ENCODE peak calls at places on chromosomes 16 and 17, in eight cellular contexts. R, C, L, P, G, T, F and X are unnamed samples.

GRCh38 chr17:55533611-55534010 is 22.4 kb upstream of the SMIM36 start:
- DNase-seq in R (no peak), C (no peak), L (no peak), P (no peak), G (peak; percentile 52), T (no peak), F (peak; percentile 26), X (no peak)

GRCh38 chr16:8962393-8963009 is 1.2 kb downstream of the USP7 start:
- DNase-seq in R (peak; percentile 88), C (no peak), L (no peak), P (peak; percentile 42), G (no peak), T (peak; percentile 25), F (no peak), X (no peak)

GRCh38 chr16:48081656-48082055 is 74.1 kb downstream of the ABCC12 start:
- DNase-seq in R (no peak), C (no peak), L (no peak), P (no peak), G (peak; percentile 93), T (no peak), F (peak; percentile 54), X (no peak)

GRCh38 chr17:78884876-78885667 is 17.9 kb downstream of the CEP295NL start:
- DNase-seq in R (no peak), C (no peak), L (peak; percentile 37), P (no peak), G (no peak), T (no peak), F (no peak), X (no peak)

GRCh38 chr16:8776193-8776592 is 21.2 kb downstream of the TMEM186 start:
- DNase-seq in R (no peak), C (no peak), L (no peak), P (no peak), G (no peak), T (no peak), F (no peak), X (no peak)

GRCh38 chr16:58418601-58419000 is 26.3 kb downstream of the GINS3 start:
- DNase-seq in R (no peak), C (peak; percentile 74), L (no peak), P (no peak), G (peak; percentile 60), T (no peak), F (peak; percentile 43), X (no peak)

GRCh38 chr17:35588196-35588920 is 1.2 kb downstream of the AP2B1 start:
- DNase-seq in R (peak; percentile 40), C (no peak), L (no peak), P (no peak), G (peak; percentile 86), T (no peak), F (peak; percentile 47), X (peak; percentile 67)

GRCh38 chr17:11144358-11145233 is 96.4 kb upstream of the SHISA6 start:
- DNase-seq in R (peak; percentile 17), C (no peak), L (no peak), P (peak; percentile 75), G (no peak), T (peak; percentile 42), F (peak; percentile 45), X (peak; percentile 35)

GRCh38 chr16:53022374-53022773 is 30.3 kb downstream of the CHD9NB start:
- DNase-seq in R (peak; percentile 45), C (no peak), L (no peak), P (peak; percentile 76), G (peak; percentile 30), T (peak; percentile 33), F (peak; percentile 70), X (peak; percentile 18)

GRCh38 chr17:77311371-77311981 is 170.7 kb downstream of the SEC14L1 start:
- DNase-seq in R (no peak), C (no peak), L (no peak), P (no peak), G (no peak), T (no peak), F (no peak), X (no peak)

GRCh38 chr17:7108981-7109380 is 5.6 kb downstream of the ASGR2 start:
- DNase-seq in R (no peak), C (no peak), L (no peak), P (no peak), G (no peak), T (no peak), F (no peak), X (no peak)

GRCh38 chr17:45093444-45094110 is 32.5 kb downstream of the NMT1 start:
- DNase-seq in R (no peak), C (peak; percentile 43), L (no peak), P (no peak), G (peak; percentile 65), T (no peak), F (peak; percentile 48), X (no peak)

GRCh38 chr16:4316103-4316731 is 350 bp downstream of the GLIS2 start:
- DNase-seq in R (no peak), C (no peak), L (no peak), P (peak; percentile 61), G (no peak), T (no peak), F (peak; percentile 21), X (no peak)

GRCh38 chr17:72338847-72339790 is 218.3 kb downstream of the SOX9 start:
- DNase-seq in R (no peak), C (peak; percentile 19), L (no peak), P (peak; percentile 33), G (peak; percentile 99), T (peak; percentile 61), F (peak; percentile 93), X (no peak)

GRCh38 chr16:4147236-4147635 is 31.0 kb upstream of the ADCY9 start:
- DNase-seq in R (no peak), C (no peak), L (no peak), P (no peak), G (no peak), T (no peak), F (no peak), X (no peak)

GRCh38 chr16:48609453-48610023 is 442 bp downstream of the N4BP1 start:
- DNase-seq in R (peak; percentile 69), C (peak; percentile 74), L (peak; percentile 79), P (peak; percentile 80), G (peak; percentile 54), T (peak; percentile 73), F (peak; percentile 74), X (peak; percentile 28)

GRCh38 chr16:69339289-69340094 is at the start of the genes COG8 and NIP7:
- DNase-seq in R (peak; percentile 99), C (peak; percentile 94), L (peak; percentile 90), P (peak; percentile 98), G (peak; percentile 98), T (peak; percentile 98), F (peak; percentile 99), X (peak; percentile 97)

GRCh38 chr16:55264949-55265348 is 59.1 kb upstream of the IRX6 start:
- DNase-seq in R (no peak), C (no peak), L (no peak), P (no peak), G (no peak), T (no peak), F (no peak), X (peak; percentile 27)

DNA sequence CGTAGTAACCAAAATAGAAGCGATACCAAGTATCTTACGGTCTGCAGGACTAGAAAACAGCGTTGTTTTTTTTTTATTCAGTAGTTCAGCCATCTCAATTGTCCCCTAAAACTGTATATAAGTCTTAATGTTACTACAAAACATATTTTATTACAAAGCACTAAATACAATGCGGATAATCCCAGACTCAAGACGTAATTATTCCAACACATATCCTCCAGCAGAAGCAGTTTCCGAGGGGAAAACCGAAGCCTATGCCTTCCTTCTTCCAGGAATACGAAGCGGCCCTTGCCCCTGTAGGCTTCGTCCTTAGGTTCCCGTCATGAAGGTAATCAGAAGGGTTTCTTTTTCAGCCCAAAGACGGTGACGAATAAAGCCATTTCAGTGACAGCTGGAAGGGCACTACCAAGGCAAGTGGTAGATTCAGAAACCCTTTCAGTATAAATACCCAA is 2.3 kb downstream of the TMEM107 start:
- DNase-seq in R (no peak), C (no peak), L (no peak), P (no peak), G (no peak), T (no peak), F (peak; percentile 55), X (no peak)
- H3K4me3 ChIP-seq in R (peak overlapping the region; percentile 74), C (peak overlapping the region; percentile 64), L (peak overlapping the region; percentile 40), P (peak overlapping the region; percentile 40), G (peak overlapping the region; percentile 67), T (peak overlapping the region; percentile 8), F (peak overlapping the region; percentile 47), X (peak overlapping the region; percentile 54)

DNA sequence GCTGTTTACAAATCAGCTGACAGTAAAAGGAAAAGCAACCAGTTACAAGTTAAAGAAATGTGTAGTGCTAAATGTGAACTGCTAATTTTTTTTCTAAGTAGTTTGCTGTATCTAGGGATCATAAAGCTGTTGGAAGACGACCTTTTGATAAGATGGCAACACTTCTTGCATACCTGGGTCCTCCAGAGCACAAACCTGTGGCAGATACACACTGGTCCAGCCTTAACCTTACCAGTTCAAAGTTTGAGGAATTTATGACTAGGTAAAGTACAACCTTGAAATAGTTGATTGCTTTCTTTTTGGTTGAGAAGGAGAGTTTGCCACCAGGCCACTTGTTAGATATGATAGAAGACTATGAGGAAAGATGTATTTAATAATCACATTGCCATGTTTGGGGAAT is 35.4 kb downstream of the OMG start:
- DNase-seq in R (no peak), C (no peak), L (no peak), P (no peak), G (no peak), T (no peak), F (no peak), X (no peak)
- TF ChIP-seq CTCF in R (no peak), C (no peak), L (no peak), P (no peak), G (no peak), T (no peak), F (no peak), X (no peak)

DNA sequence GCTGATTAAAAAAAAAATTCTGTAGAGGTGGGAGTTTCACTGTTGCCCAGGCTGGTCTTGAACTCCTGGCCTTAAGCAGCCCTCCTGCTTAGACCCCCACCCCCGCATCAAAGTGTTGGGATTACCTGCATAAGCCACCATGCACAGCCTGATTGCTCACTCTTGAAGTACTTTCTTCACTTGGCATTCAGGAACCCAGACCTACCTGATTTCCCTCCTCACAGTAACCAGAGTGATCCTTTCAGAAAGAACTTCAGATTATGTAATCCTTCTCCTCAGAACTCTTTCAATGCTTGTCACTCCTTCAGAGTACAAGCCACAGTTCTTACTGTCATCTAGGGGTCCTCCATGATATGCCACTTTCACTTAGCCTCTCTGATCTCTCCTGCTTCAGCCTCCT is 1.4 kb downstream of the EFCAB13 start:
- DNase-seq in R (no peak), C (no peak), L (no peak), P (no peak), G (no peak), T (no peak), F (no peak), X (no peak)
- H3K4me3 ChIP-seq in R (peak overlapping the region; percentile 91), C (no peak overlapping the region), L (no peak overlapping the region), P (no peak overlapping the region), G (no peak overlapping the region), T (no peak overlapping the region), F (no peak overlapping the region), X (no peak overlapping the region)

DNA sequence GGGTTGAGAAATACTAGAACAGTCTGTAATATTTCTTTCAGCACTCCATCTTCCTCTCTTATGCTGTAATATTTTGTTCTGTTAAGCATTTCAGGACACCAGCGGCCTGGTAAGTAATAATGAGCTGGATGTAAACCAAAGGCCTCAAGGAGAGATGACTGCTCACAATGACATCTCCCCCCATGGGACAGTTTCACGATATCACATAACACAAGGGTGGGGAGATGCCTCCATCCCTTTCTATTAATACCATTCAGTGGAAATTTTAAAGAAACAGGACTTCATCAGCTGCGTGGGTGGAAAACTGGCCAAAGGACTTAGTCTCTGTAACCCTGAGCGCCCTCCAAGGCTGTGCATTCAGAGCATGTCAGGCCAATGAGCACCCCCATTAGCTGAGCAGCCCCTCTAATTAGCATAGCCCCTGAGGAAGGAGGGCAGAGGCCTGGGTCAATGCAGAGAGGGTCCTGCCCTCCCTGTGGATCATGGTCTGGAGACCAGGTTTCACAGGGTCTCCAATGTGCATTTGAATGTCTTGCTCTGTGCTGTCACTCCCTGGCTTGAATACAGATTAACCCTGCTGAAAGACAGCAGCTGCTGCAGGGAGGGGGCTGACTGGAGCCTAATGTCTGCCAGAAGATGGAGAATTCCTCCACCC is 156.4 kb downstream of the HS3ST2 start:
- DNase-seq in R (no peak), C (no peak), L (no peak), P (no peak), G (no peak), T (no peak), F (no peak), X (no peak)
- TF ChIP-seq CTCF in R (no peak), C (no peak), L (no peak), P (no peak), G (no peak), T (no peak), F (no peak), X (no peak)